ENCODE peak calls at places on chromosomes 3 and 15, in six cellular contexts. V, N, L, H, R and G are unnamed samples.

GRCh38 chr3:65170357-65171090 is 482.7 kb upstream of the ADAMTS9 start:
- DNase-seq in V (peak), N (no peak), L (peak), H (peak), R (peak), G (peak)

GRCh38 chr3:162437480-162437879 is 940.9 kb downstream of the OTOL1 start:
- DNase-seq in V (no peak), N (no peak), L (no peak), H (peak), R (no peak), G (no peak)

GRCh38 chr15:27124287-27124830 is 153.4 kb downstream of the GABRG3 start:
- DNase-seq in V (no peak), N (no peak), L (no peak), H (no peak), R (no peak), G (no peak)

GRCh38 chr3:181752202-181752671 is 40.5 kb downstream of the SOX2 start:
- DNase-seq in V (no peak), N (no peak), L (no peak), H (no peak), R (no peak), G (no peak)

GRCh38 chr3:46186856-46187700 is 21.0 kb downstream of the CCR1 start:
- DNase-seq in V (no peak), N (no peak), L (no peak), H (no peak), R (no peak), G (no peak)

GRCh38 chr15:76057332-76058000 is 2.3 kb upstream of the TMEM266 start:
- DNase-seq in V (no peak), N (no peak), L (no peak), H (no peak), R (no peak), G (no peak)

GRCh38 chr3:165854696-165855095 is 17.5 kb upstream of the BCHE start:
- DNase-seq in V (no peak), N (no peak), L (no peak), H (no peak), R (no peak), G (no peak)

GRCh38 chr3:56764184-56764583 is 37.6 kb downstream of the ARHGEF3 start:
- DNase-seq in V (no peak), N (no peak), L (no peak), H (no peak), R (no peak), G (no peak)

GRCh38 chr3:184616416-184616815 is 54.8 kb downstream of the EPHB3 start:
- DNase-seq in V (no peak), N (no peak), L (no peak), H (no peak), R (no peak), G (no peak)

GRCh38 chr15:94416829-94417228 is 185.5 kb downstream of the MCTP2 start:
- DNase-seq in V (no peak), N (no peak), L (no peak), H (no peak), R (no peak), G (no peak)

GRCh38 chr15:71304681-71305080 is 189.4 kb downstream of the THSD4 start:
- DNase-seq in V (no peak), N (no peak), L (no peak), H (no peak), R (no peak), G (no peak)

GRCh38 chr3:42660131-42660715 is 6.7 kb downstream of the ZBTB47 start:
- DNase-seq in V (peak), N (no peak), L (no peak), H (no peak), R (no peak), G (no peak)

GRCh38 chr15:38454687-38455071 is 752 bp downstream of the FAM98B start:
- DNase-seq in V (no peak), N (no peak), L (no peak), H (no peak), R (no peak), G (no peak)

GRCh38 chr15:39887211-39887610 is 32.9 kb downstream of the GPR176 start:
- DNase-seq in V (no peak), N (no peak), L (no peak), H (no peak), R (no peak), G (no peak)

GRCh38 chr3:141553055-141553454 is 66.2 kb downstream of the RASA2 start:
- DNase-seq in V (no peak), N (no peak), L (no peak), H (no peak), R (no peak), G (no peak)

GRCh38 chr3:31680072-31680870 is 147.5 kb downstream of the STT3B start:
- DNase-seq in V (no peak), N (no peak), L (no peak), H (no peak), R (no peak), G (no peak)

GRCh38 chr15:35925634-35926380 is 379.8 kb upstream of the DPH6 start:
- DNase-seq in V (no peak), N (no peak), L (no peak), H (no peak), R (no peak), G (no peak)

GRCh38 chr3:126578702-126579101 is 20.0 kb upstream of the C3orf22 start:
- DNase-seq in V (no peak), N (no peak), L (no peak), H (no peak), R (no peak), G (no peak)

GRCh38 chr15:78034495-78035191 is 42.9 kb downstream of the TBC1D2B start:
- DNase-seq in V (no peak), N (no peak), L (no peak), H (no peak), R (no peak), G (no peak)

GRCh38 chr15:47206358-47206978 is 510.8 kb upstream of the SEMA6D start:
- DNase-seq in V (no peak), N (no peak), L (no peak), H (no peak), R (no peak), G (no peak)

GRCh38 chr3:62169871-62170660 is 203.3 kb downstream of the FEZF2 start:
- DNase-seq in V (no peak), N (no peak), L (no peak), H (no peak), R (no peak), G (no peak)

GRCh38 chr15:33737687-33738606 is 230.3 kb upstream of the CHRM5 start:
- DNase-seq in V (peak), N (no peak), L (no peak), H (no peak), R (no peak), G (no peak)

GRCh38 chr3:4812509-4812908 is 166.7 kb upstream of the BHLHE40 start:
- DNase-seq in V (no peak), N (no peak), L (no peak), H (no peak), R (no peak), G (no peak)

GRCh38 chr3:49738067-49738713 is 14.4 kb upstream of the GMPPB start:
- DNase-seq in V (no peak), N (no peak), L (no peak), H (no peak), R (no peak), G (no peak)

GRCh38 chr3:198090795-198091194 is 130.8 kb downstream of the LMLN start:
- DNase-seq in V (no peak), N (no peak), L (no peak), H (no peak), R (no peak), G (no peak)

GRCh38 chr3:160210799-160211221 is 14.4 kb upstream of the C3orf80 start:
- DNase-seq in V (no peak), N (no peak), L (no peak), H (peak), R (no peak), G (peak)
- TF ChIP-seq CTCF in V (no peak), N (no peak), L (no peak), H (peak), R (no peak), G (peak)

GRCh38 chr15:51735211-51735610 is 2.2 kb downstream of the LYSMD2 start:
- DNase-seq in V (no peak), N (no peak), L (no peak), H (no peak), R (no peak), G (no peak)
- TF ChIP-seq CTCF in V (no peak), N (no peak), L (no peak), H (no peak), R (no peak), G (no peak)

DNA sequence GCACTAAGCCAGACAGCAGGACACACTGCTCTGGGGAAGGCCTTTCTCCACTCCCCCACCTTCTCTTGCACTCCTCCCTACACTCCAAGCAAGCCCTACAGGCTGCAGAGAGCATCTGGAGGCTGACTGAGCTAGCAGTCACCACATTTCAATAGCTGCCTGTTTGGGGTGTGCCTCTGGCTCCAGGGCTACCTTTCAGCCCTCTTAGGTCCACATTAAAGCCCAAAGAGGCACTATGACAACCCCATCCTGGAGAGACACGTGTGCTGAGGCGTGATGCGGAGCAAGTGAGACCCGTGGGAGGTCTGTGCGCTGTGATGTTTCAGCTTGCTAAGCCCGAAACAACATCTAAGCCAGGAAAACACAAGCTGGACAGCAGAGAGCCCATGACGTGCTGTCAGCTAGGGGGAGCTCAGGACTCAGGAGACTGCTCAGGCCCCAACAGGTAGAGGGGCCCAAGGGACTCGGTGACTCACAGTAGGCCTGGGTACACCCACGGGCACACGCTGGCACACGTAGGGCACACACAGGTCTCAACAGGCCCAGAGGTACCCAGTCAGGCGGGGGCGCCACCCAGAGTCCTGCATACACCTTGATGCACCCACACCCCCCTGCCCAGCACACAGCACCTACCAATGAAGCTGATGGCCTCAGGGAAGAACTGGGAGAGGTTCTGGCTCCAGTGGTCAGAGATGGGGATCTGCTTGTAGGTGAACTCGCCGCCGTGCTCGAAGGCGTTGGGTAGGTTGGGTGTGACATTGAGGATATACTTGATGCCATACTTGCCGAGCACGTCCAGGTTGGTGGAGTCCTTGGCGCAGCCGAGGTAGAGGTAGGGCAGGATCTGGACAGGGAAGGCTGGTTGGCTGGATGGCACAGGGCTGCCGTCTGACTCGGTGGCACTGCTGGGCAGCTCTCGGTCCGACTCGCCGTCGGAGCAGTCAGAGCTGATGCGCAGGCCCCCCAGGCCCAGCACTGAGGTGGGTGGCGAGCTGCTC is 2.8 kb downstream of the DUSP7 start:
- DNase-seq in V (no peak), N (no peak), L (no peak), H (no peak), R (no peak), G (no peak)
- TF ChIP-seq CTCF in V (no peak), N (peak), L (peak), H (peak), R (peak), G (peak)

DNA sequence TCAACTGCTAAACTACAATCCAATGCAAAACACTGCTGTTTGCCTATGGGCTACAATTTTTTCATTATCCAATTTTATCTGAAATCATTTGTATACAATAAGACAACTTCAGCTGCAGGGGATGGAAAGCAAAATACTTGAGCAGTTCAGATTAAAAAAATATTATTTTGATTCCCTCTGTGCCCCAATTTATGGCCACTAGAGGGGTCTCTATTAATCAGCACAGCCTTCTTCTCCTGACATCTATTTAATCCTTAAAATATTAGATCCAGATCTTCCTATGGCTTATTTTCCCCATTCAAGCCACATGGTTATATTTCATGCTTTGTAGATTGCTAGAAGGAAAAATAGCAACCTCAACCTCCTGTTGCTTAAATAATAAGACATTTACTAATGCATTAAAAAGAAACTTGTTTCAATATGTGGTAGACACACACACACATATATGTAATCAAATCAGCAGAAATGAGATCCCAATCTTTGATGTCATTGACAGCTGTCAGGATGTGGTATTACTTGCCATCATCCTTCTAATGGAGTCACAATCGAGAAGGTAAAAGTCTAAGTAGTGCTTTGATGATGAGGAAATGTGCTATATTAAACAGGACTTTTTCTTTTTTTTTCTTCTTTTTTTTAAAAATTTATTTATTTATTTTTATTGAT is 104.2 kb downstream of the P2RY1 start:
- DNase-seq in V (no peak), N (no peak), L (no peak), H (no peak), R (no peak), G (no peak)
- TF ChIP-seq CTCF in V (no peak), N (no peak), L (no peak), H (peak), R (no peak), G (no peak)